ENCODE peak calls at places on chromosomes 16 and 17, in ten cellular contexts. One of them, this sample, is unnamed.
A peak's percentile ranks its signal among the peaks of the same experiment; 100 is the strongest.

GRCh38 chr17:64531955-64532371 is 25.2 kb downstream of the CEP95 start:
- DNase-seq in IMR-90: peak; percentile 59
- DNase-seq in NB4: no peak
- DNase-seq in left ventricle myocardium inferior: no peak
- DNase-seq in tibial artery: no peak
- DNase-seq in OCI-LY7: no peak
- DNase-seq in foreskin fibroblast: no peak
- DNase-seq in RWPE2: no peak
- DNase-seq in A549: no peak
- DNase-seq in AG09309: peak; percentile 56
- DNase-seq in this sample: peak; percentile 29

GRCh38 chr16:17983114-17983513 is 353.4 kb downstream of the NPIPA8 start:
- DNase-seq in tibial artery: no peak
- DNase-seq in foreskin fibroblast: no peak
- DNase-seq in left ventricle myocardium inferior: no peak
- DNase-seq in A549: no peak
- DNase-seq in NB4: no peak
- DNase-seq in OCI-LY7: no peak
- DNase-seq in AG09309: no peak
- DNase-seq in IMR-90: no peak
- DNase-seq in RWPE2: no peak
- DNase-seq in this sample: no peak

GRCh38 chr17:16971458-16972338 is at the start of gene TNFRSF13B:
- DNase-seq in IMR-90: no peak
- DNase-seq in left ventricle myocardium inferior: no peak
- DNase-seq in A549: no peak
- DNase-seq in OCI-LY7: peak; percentile 50
- DNase-seq in RWPE2: no peak
- DNase-seq in AG09309: no peak
- DNase-seq in NB4: no peak
- DNase-seq in foreskin fibroblast: no peak
- DNase-seq in tibial artery: no peak
- DNase-seq in this sample: no peak

GRCh38 chr17:47955497-47956461 is 1.9 kb downstream of the PRR15L start:
- DNase-seq in A549: no peak
- DNase-seq in NB4: no peak
- DNase-seq in AG09309: no peak
- DNase-seq in RWPE2: no peak
- DNase-seq in foreskin fibroblast: no peak
- DNase-seq in IMR-90: no peak
- DNase-seq in OCI-LY7: no peak
- DNase-seq in left ventricle myocardium inferior: no peak
- DNase-seq in tibial artery: no peak
- DNase-seq in this sample: no peak

GRCh38 chr16:606656-607307 is 16.9 kb downstream of the RAB40C start:
- DNase-seq in RWPE2: no peak
- DNase-seq in A549: no peak
- DNase-seq in tibial artery: no peak
- DNase-seq in AG09309: no peak
- DNase-seq in left ventricle myocardium inferior: no peak
- DNase-seq in IMR-90: no peak
- DNase-seq in NB4: no peak
- DNase-seq in foreskin fibroblast: no peak
- DNase-seq in OCI-LY7: no peak
- DNase-seq in this sample: no peak

GRCh38 chr16:49469323-49469670 is 95.7 kb downstream of the C16orf78 start:
- DNase-seq in NB4: no peak
- DNase-seq in left ventricle myocardium inferior: no peak
- DNase-seq in AG09309: no peak
- DNase-seq in A549: no peak
- DNase-seq in IMR-90: no peak
- DNase-seq in foreskin fibroblast: no peak
- DNase-seq in RWPE2: no peak
- DNase-seq in tibial artery: no peak
- DNase-seq in OCI-LY7: no peak
- DNase-seq in this sample: no peak

GRCh38 chr16:6841392-6841791 is 491.3 kb upstream of the RBFOX1 start:
- DNase-seq in tibial artery: no peak
- DNase-seq in foreskin fibroblast: no peak
- DNase-seq in AG09309: no peak
- DNase-seq in RWPE2: no peak
- DNase-seq in OCI-LY7: no peak
- DNase-seq in IMR-90: no peak
- DNase-seq in NB4: no peak
- DNase-seq in A549: no peak
- DNase-seq in left ventricle myocardium inferior: no peak
- DNase-seq in this sample: no peak

GRCh38 chr17:79933863-79934652 is 94.8 kb upstream of the CBX4 start:
- DNase-seq in left ventricle myocardium inferior: no peak
- DNase-seq in A549: peak; percentile 60
- DNase-seq in foreskin fibroblast: peak; percentile 37
- DNase-seq in tibial artery: no peak
- DNase-seq in RWPE2: no peak
- DNase-seq in AG09309: no peak
- DNase-seq in NB4: peak; percentile 88
- DNase-seq in OCI-LY7: peak; percentile 26
- DNase-seq in IMR-90: peak; percentile 26
- DNase-seq in this sample: no peak

GRCh38 chr17:35240861-35241260 is 2.0 kb upstream of the SLFN5 start:
- DNase-seq in AG09309: no peak
- DNase-seq in NB4: no peak
- DNase-seq in A549: no peak
- DNase-seq in tibial artery: no peak
- DNase-seq in RWPE2: no peak
- DNase-seq in foreskin fibroblast: no peak
- DNase-seq in left ventricle myocardium inferior: no peak
- DNase-seq in OCI-LY7: no peak
- DNase-seq in IMR-90: no peak
- DNase-seq in this sample: no peak

GRCh38 chr16:4505356-4506153 is 29.4 kb downstream of the HMOX2 start:
- DNase-seq in A549: no peak
- DNase-seq in foreskin fibroblast: no peak
- DNase-seq in IMR-90: no peak
- DNase-seq in left ventricle myocardium inferior: no peak
- DNase-seq in AG09309: no peak
- DNase-seq in tibial artery: no peak
- DNase-seq in RWPE2: no peak
- DNase-seq in NB4: peak; percentile 78
- DNase-seq in OCI-LY7: peak; percentile 90
- DNase-seq in this sample: no peak

GRCh38 chr16:11235703-11235991 is 20.4 kb downstream of the SOCS1 start:
- DNase-seq in IMR-90: no peak
- DNase-seq in AG09309: no peak
- DNase-seq in left ventricle myocardium inferior: no peak
- DNase-seq in A549: no peak
- DNase-seq in tibial artery: no peak
- DNase-seq in OCI-LY7: no peak
- DNase-seq in NB4: no peak
- DNase-seq in foreskin fibroblast: no peak
- DNase-seq in RWPE2: no peak
- DNase-seq in this sample: no peak

GRCh38 chr17:73748521-73748920 is 104.3 kb upstream of the SDK2 start:
- DNase-seq in left ventricle myocardium inferior: no peak
- DNase-seq in NB4: no peak
- DNase-seq in RWPE2: no peak
- DNase-seq in A549: no peak
- DNase-seq in IMR-90: no peak
- DNase-seq in OCI-LY7: no peak
- DNase-seq in AG09309: no peak
- DNase-seq in tibial artery: no peak
- DNase-seq in foreskin fibroblast: no peak
- DNase-seq in this sample: no peak

DNA sequence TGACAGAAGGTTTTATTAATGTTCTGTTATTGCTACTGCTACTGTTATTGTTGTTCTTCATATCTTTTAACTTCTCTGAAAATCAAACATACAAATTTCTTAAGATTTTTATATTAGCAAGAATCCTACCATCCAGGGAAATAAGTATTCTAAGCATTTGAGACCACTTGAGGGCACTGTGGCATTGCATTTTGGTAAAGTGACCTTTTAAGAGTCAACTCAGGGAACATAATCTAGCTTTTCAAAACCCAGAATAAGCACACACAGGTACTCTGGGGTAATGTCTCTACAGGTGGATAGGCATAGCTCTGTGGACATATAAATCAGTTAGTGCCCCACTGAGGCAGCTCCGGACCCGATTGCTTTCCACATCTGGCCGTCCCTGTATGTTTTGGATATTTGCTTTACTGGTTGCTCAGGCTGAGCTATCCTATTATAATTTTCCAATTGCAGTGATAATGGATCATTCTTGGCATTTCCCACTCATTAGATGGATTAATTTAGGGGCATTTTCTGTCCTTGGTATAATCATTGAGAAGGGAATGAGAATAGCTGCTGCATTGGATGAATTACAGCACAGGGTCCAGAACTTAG is 1425.1 kb upstream of the CDH8 start:
- DNase-seq in AG09309: peak; percentile 10
- DNase-seq in OCI-LY7: peak; percentile 45
- DNase-seq in foreskin fibroblast: peak; percentile 25
- DNase-seq in IMR-90: peak; percentile 44
- DNase-seq in NB4: peak; percentile 44
- DNase-seq in A549: no peak
- DNase-seq in RWPE2: no peak
- DNase-seq in tibial artery: no peak
- DNase-seq in left ventricle myocardium inferior: no peak
- DNase-seq in this sample: peak; percentile 4
- TF ChIP-seq CTCF in AG09309: peak; percentile 40
- TF ChIP-seq CTCF in OCI-LY7: peak; percentile 75
- TF ChIP-seq CTCF in foreskin fibroblast: peak; percentile 44
- TF ChIP-seq CTCF in IMR-90: peak; percentile 48
- TF ChIP-seq CTCF in NB4: peak; percentile 34
- TF ChIP-seq CTCF in A549: peak; percentile 40
- TF ChIP-seq CTCF in RWPE2: peak; percentile 56
- TF ChIP-seq CTCF in tibial artery: peak; percentile 49
- TF ChIP-seq CTCF in left ventricle myocardium inferior: peak; percentile 57
- TF ChIP-seq CTCF in this sample: peak; percentile 18

GRCh38 chr16:2516391-2517240 is 2.9 kb downstream of the ATP6V0C start:
- DNase-seq in RWPE2: no peak
- DNase-seq in left ventricle myocardium inferior: no peak
- DNase-seq in A549: no peak
- DNase-seq in IMR-90: peak; percentile 10
- DNase-seq in foreskin fibroblast: peak; percentile 62
- DNase-seq in tibial artery: no peak
- DNase-seq in NB4: peak; percentile 91
- DNase-seq in OCI-LY7: no peak
- DNase-seq in AG09309: no peak
- DNase-seq in this sample: no peak
- H3K4me3 ChIP-seq in RWPE2: no peak overlapping the region
- H3K4me3 ChIP-seq in left ventricle myocardium inferior: peak overlapping the region; percentile 97
- H3K4me3 ChIP-seq in A549: no peak overlapping the region
- H3K4me3 ChIP-seq in IMR-90: no peak overlapping the region
- H3K4me3 ChIP-seq in foreskin fibroblast: peak overlapping the region; percentile 96
- H3K4me3 ChIP-seq in tibial artery: peak overlapping the region; percentile 20
- H3K4me3 ChIP-seq in NB4: peak overlapping the region; percentile 78
- H3K4me3 ChIP-seq in OCI-LY7: no peak overlapping the region
- H3K4me3 ChIP-seq in AG09309: no peak overlapping the region
- H3K4me3 ChIP-seq in this sample: no peak overlapping the region

GRCh38 chr16:57299009-57299718 is 14.7 kb upstream of the PLLP start:
- DNase-seq in AG09309: no peak
- DNase-seq in NB4: peak; percentile 80
- DNase-seq in IMR-90: no peak
- DNase-seq in A549: peak; percentile 80
- DNase-seq in RWPE2: no peak
- DNase-seq in foreskin fibroblast: peak; percentile 87
- DNase-seq in tibial artery: peak; percentile 80
- DNase-seq in left ventricle myocardium inferior: no peak
- DNase-seq in OCI-LY7: no peak
- DNase-seq in this sample: no peak
- TF ChIP-seq CTCF in AG09309: no peak
- TF ChIP-seq CTCF in NB4: no peak
- TF ChIP-seq CTCF in IMR-90: peak; percentile 14
- TF ChIP-seq CTCF in A549: peak; percentile 19
- TF ChIP-seq CTCF in RWPE2: no peak
- TF ChIP-seq CTCF in foreskin fibroblast: no peak
- TF ChIP-seq CTCF in tibial artery: no peak
- TF ChIP-seq CTCF in left ventricle myocardium inferior: no peak
- TF ChIP-seq CTCF in OCI-LY7: no peak
- TF ChIP-seq CTCF in this sample: no peak

GRCh38 chr17:81983639-81984373 is 6.4 kb downstream of the ASPSCR1 start:
- DNase-seq in OCI-LY7: no peak
- DNase-seq in left ventricle myocardium inferior: no peak
- DNase-seq in NB4: no peak
- DNase-seq in A549: no peak
- DNase-seq in foreskin fibroblast: no peak
- DNase-seq in AG09309: no peak
- DNase-seq in IMR-90: no peak
- DNase-seq in RWPE2: no peak
- DNase-seq in tibial artery: no peak
- DNase-seq in this sample: no peak

GRCh38 chr17:81987161-81987770 is 9.8 kb downstream of the ASPSCR1 start:
- DNase-seq in RWPE2: no peak
- DNase-seq in NB4: no peak
- DNase-seq in IMR-90: no peak
- DNase-seq in OCI-LY7: no peak
- DNase-seq in foreskin fibroblast: no peak
- DNase-seq in tibial artery: no peak
- DNase-seq in left ventricle myocardium inferior: no peak
- DNase-seq in A549: no peak
- DNase-seq in AG09309: no peak
- DNase-seq in this sample: no peak

GRCh38 chr17:81986606-81987005 is 9.2 kb downstream of the ASPSCR1 start:
- DNase-seq in OCI-LY7: no peak
- DNase-seq in left ventricle myocardium inferior: no peak
- DNase-seq in tibial artery: no peak
- DNase-seq in IMR-90: no peak
- DNase-seq in NB4: no peak
- DNase-seq in AG09309: no peak
- DNase-seq in RWPE2: no peak
- DNase-seq in A549: no peak
- DNase-seq in foreskin fibroblast: no peak
- DNase-seq in this sample: no peak

GRCh38 chr17:81983011-81983638 is 5.7 kb downstream of the ASPSCR1 start:
- DNase-seq in foreskin fibroblast: no peak
- DNase-seq in tibial artery: no peak
- DNase-seq in NB4: no peak
- DNase-seq in left ventricle myocardium inferior: no peak
- DNase-seq in AG09309: no peak
- DNase-seq in OCI-LY7: no peak
- DNase-seq in A549: no peak
- DNase-seq in RWPE2: no peak
- DNase-seq in IMR-90: no peak
- DNase-seq in this sample: no peak

DNA sequence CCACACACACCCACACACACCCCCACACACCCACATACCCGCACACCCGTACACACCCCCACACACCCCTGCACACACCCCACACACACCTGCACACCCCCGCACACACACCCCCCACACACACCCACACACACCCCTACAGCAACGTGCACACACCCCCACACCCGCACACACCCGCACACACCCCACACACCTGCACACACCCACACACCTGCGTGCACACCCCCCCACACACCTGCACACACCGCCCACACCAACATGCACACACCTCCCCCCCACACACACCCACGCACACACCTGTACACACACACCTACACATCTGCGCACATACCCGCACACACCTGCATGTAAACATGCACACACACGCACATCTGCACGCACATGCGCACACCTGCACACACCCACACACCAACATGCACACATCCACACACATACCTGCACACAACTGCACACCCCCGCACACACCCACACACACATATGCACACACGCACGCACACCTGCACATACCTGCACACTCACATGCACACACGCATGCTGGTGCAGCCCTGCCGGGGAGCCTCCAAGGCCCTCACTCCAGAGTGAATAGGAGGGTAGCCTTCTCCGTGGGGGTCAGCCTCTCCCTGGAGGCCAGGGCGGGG is 7.5 kb downstream of the ASPSCR1 start:
- DNase-seq in AG09309: no peak
- DNase-seq in RWPE2: no peak
- DNase-seq in tibial artery: no peak
- DNase-seq in foreskin fibroblast: no peak
- DNase-seq in IMR-90: no peak
- DNase-seq in left ventricle myocardium inferior: no peak
- DNase-seq in OCI-LY7: no peak
- DNase-seq in NB4: no peak
- DNase-seq in A549: no peak
- DNase-seq in this sample: no peak
- H3K4me3 ChIP-seq in AG09309: no peak overlapping the region
- H3K4me3 ChIP-seq in RWPE2: no peak overlapping the region
- H3K4me3 ChIP-seq in tibial artery: no peak overlapping the region
- H3K4me3 ChIP-seq in foreskin fibroblast: no peak overlapping the region
- H3K4me3 ChIP-seq in IMR-90: no peak overlapping the region
- H3K4me3 ChIP-seq in left ventricle myocardium inferior: no peak overlapping the region
- H3K4me3 ChIP-seq in OCI-LY7: no peak overlapping the region
- H3K4me3 ChIP-seq in NB4: no peak overlapping the region
- H3K4me3 ChIP-seq in A549: no peak overlapping the region
- H3K4me3 ChIP-seq in this sample: no peak overlapping the region